ENCODE peak calls at places on chromosomes 13 and 19, in four cellular contexts. One of them, this sample, is unnamed.

GRCh38 chr19:18906605-18907519 is 10.9 kb upstream of the CERS1 start:
- DNase-seq in GM12878: no peak
- DNase-seq in K562: no peak
- DNase-seq in endothelial cell of umbilical vein: no peak
- DNase-seq in this sample: no peak

GRCh38 chr13:114128624-114129522 is 3.5 kb downstream of the RASA3 start:
- DNase-seq in GM12878: peak; percentile 81
- DNase-seq in K562: peak; percentile 85
- DNase-seq in endothelial cell of umbilical vein: peak; percentile 96
- DNase-seq in this sample: peak; percentile 95

GRCh38 chr19:22331521-22331920 is 45.3 kb downstream of the ZNF729 start:
- DNase-seq in endothelial cell of umbilical vein: no peak
- DNase-seq in GM12878: no peak
- DNase-seq in K562: no peak
- DNase-seq in this sample: no peak

GRCh38 chr13:94548382-94549240 is 47.3 kb downstream of the TGDS start:
- DNase-seq in GM12878: peak; percentile 8
- DNase-seq in K562: peak; percentile 11
- DNase-seq in endothelial cell of umbilical vein: no peak
- DNase-seq in this sample: peak; percentile 29

GRCh38 chr13:46288570-46289259 is 77.0 kb downstream of the LRRC63 start:
- DNase-seq in GM12878: peak; percentile 19
- DNase-seq in endothelial cell of umbilical vein: peak; percentile 50
- DNase-seq in K562: peak; percentile 26
- DNase-seq in this sample: peak; percentile 22

GRCh38 chr13:36880961-36881360 is 39.1 kb downstream of the SMAD9 start:
- DNase-seq in K562: no peak
- DNase-seq in GM12878: no peak
- DNase-seq in endothelial cell of umbilical vein: peak; percentile 44
- DNase-seq in this sample: peak; percentile 15

GRCh38 chr13:113975416-113975815 is 1.5 kb upstream of the C13orf46 start:
- DNase-seq in GM12878: no peak
- DNase-seq in K562: no peak
- DNase-seq in endothelial cell of umbilical vein: no peak
- DNase-seq in this sample: no peak

GRCh38 chr13:113729329-113730019 is 29.6 kb upstream of the TMEM255B start:
- DNase-seq in GM12878: no peak
- DNase-seq in endothelial cell of umbilical vein: no peak
- DNase-seq in K562: no peak
- DNase-seq in this sample: no peak

GRCh38 chr19:55173717-55174409 is 6.2 kb downstream of the SYT5 start:
- DNase-seq in K562: peak; percentile 94
- DNase-seq in GM12878: no peak
- DNase-seq in endothelial cell of umbilical vein: no peak
- DNase-seq in this sample: peak; percentile 43

DNA sequence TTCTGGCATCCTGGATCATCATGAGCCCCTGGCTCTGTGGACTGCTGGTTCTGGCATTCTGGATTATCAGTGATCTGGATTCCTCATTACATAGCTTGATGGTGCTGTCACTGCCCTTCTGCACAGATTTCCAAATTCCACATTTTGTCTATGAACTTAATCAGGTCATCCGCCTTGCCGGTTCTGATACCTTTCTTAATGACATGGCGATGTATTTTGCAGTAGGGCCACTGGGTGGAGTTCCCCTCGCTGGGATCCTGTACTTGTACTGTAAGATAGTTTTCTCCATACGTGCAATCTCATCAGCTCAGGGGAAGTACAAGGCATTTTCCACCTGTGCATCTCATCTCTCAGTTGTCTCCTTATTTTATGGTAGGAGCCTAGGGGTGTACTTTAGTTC is 24.4 kb upstream of the OR7C2 start:
- DNase-seq in endothelial cell of umbilical vein: no peak
- DNase-seq in GM12878: no peak
- DNase-seq in K562: no peak
- DNase-seq in this sample: no peak
- TF ChIP-seq FOS in endothelial cell of umbilical vein: no peak
- TF ChIP-seq FOS in GM12878: no peak
- TF ChIP-seq FOS in K562: no peak
- TF ChIP-seq FOS in this sample: no peak

DNA sequence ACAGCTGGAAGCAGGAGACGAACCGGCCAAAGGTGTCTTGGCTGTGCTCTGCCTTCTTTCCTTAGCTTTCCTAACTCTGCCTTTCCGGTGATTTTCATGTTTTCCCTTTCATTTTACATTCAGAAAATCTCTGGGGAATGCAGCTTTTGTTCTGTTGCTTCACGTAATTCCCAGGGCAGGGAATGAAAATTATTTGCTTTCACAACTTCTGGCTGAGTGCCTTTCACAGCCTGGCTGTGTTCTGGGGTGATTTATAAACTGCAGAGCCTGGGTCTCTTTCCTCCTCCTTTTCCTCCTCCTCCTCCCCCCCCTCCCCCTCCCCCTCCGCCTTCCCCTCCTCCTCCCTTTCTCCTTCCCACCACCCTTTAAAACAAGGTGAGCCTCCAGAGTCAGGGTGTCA is 84.3 kb downstream of the RNASEH2B start:
- DNase-seq in K562: no peak
- DNase-seq in GM12878: no peak
- DNase-seq in endothelial cell of umbilical vein: no peak
- DNase-seq in this sample: no peak
- TF ChIP-seq FOS in K562: no peak
- TF ChIP-seq FOS in GM12878: no peak
- TF ChIP-seq FOS in endothelial cell of umbilical vein: no peak
- TF ChIP-seq FOS in this sample: no peak

DNA sequence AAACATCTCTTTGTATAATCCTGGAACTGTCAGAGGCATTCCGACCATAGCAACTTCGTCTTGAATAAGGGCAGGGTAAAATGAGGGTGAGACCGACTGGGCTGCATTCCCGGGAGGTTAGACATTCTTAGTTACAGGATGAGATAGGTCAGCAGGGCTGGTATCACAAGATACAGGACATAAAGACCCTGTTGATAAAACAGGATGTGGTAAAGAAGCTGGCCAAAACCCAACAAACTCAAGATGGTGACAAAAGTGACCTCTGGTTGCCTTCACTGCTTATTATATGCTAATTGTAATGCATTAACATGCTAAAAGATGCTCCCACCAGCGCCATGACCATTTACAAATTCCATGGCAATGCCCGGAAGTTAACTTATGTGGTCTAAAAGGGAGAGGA is 27.7 kb upstream of the MBNL2 start:
- DNase-seq in GM12878: no peak
- DNase-seq in endothelial cell of umbilical vein: peak; percentile 90
- DNase-seq in K562: peak; percentile 31
- DNase-seq in this sample: peak; percentile 78
- TF ChIP-seq FOS in GM12878: no peak
- TF ChIP-seq FOS in endothelial cell of umbilical vein: peak; percentile 73
- TF ChIP-seq FOS in K562: no peak
- TF ChIP-seq FOS in this sample: no peak

GRCh38 chr19:44777715-44778347 is at the start of gene CBLC:
- DNase-seq in K562: peak; percentile 53
- DNase-seq in endothelial cell of umbilical vein: no peak
- DNase-seq in GM12878: no peak
- DNase-seq in this sample: no peak
- TF ChIP-seq FOS in K562: no peak
- TF ChIP-seq FOS in endothelial cell of umbilical vein: no peak
- TF ChIP-seq FOS in GM12878: no peak
- TF ChIP-seq FOS in this sample: no peak

GRCh38 chr19:3535235-3535921 is 3.6 kb upstream of the TEKTIP1 start:
- DNase-seq in endothelial cell of umbilical vein: no peak
- DNase-seq in GM12878: no peak
- DNase-seq in K562: no peak
- DNase-seq in this sample: no peak
- TF ChIP-seq FOS in endothelial cell of umbilical vein: no peak
- TF ChIP-seq FOS in GM12878: no peak
- TF ChIP-seq FOS in K562: no peak
- TF ChIP-seq FOS in this sample: no peak

DNA sequence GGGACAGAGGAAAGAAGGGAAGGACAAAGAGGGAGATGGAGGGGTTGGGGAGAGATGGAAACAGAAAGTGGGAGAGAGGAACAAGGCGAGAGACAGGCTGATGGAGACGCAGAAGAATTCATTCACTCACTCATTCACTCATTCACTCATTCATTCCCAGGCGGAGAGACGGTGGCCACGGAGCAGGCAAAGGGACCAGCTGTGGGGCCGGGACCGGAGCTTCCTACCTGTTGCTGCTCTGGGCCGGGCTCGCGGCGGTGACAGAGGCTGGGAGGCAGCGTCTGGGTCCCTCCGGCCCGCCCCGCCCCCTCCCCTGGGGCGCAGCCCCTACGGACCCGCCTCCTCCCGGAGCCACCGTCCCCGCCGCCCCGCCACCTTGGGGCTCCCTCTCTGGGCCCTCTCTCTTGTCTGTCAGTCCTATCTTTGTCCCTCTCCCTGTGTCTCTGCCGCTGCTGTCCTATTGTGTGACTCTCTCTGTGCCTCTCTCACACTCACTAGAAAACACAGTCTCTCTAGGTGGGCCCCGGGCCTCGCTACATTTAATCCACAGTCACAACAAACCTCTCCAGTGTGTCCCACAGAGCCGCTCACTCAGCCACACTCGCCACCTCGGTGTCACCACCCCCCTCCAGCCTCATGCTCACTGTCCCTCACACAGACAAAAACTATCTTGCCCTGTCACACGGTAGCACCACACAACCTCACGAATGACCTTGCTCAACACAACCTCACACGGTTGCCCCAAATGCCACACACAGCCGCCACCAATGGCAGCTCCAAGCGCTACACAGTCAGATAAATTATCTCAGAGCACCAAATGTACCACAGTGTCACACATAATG is at the start of gene GNG8:
- DNase-seq in K562: peak; percentile 54
- DNase-seq in endothelial cell of umbilical vein: no peak
- DNase-seq in GM12878: no peak
- DNase-seq in this sample: no peak
- TF ChIP-seq FOS in K562: no peak
- TF ChIP-seq FOS in endothelial cell of umbilical vein: no peak
- TF ChIP-seq FOS in GM12878: no peak
- TF ChIP-seq FOS in this sample: no peak

GRCh38 chr13:73079359-73079758 is 20.6 kb downstream of the KLF5 start:
- DNase-seq in endothelial cell of umbilical vein: no peak
- DNase-seq in K562: no peak
- DNase-seq in GM12878: no peak
- DNase-seq in this sample: no peak
- TF ChIP-seq FOS in endothelial cell of umbilical vein: no peak
- TF ChIP-seq FOS in K562: no peak
- TF ChIP-seq FOS in GM12878: no peak
- TF ChIP-seq FOS in this sample: no peak

This sample was measured in IMR-90.